ENCODE peak calls at places on chromosomes 12 and 14, in six cellular contexts. G is pancreas, X is cardiac fibroblast, R is choroid plexus epithelial cell, F is retinal pigment epithelial cell, I is astrocyte of the spinal cord. S is an unnamed sample.

GRCh38 chr12:109273354-109273753 is 35.7 kb downstream of the FOXN4 start:
- DNase-seq in I (no peak), F (no peak), R (no peak), X (no peak), G (no peak), S (no peak)

GRCh38 chr14:39376671-39377403 is 55.4 kb downstream of the FBXO33 start:
- DNase-seq in F (no peak), X (peak), I (peak), G (no peak), R (peak), S (no peak)

GRCh38 chr12:120110550-120111501 is 5.7 kb downstream of the RAB35 start:
- DNase-seq in X (no peak), I (no peak), R (peak), G (no peak), F (no peak), S (no peak)

GRCh38 chr14:104601786-104602185 is 2.8 kb downstream of the TMEM179 start:
- DNase-seq in R (no peak), G (no peak), I (no peak), X (no peak), F (no peak), S (no peak)

GRCh38 chr12:18139989-18140596 is 50.1 kb upstream of the RERGL start:
- DNase-seq in G (no peak), X (peak), I (peak), R (peak), F (no peak), S (no peak)

GRCh38 chr14:77653473-77653872 is 37.0 kb upstream of the SPTLC2 start:
- DNase-seq in F (no peak), I (no peak), R (no peak), G (no peak), X (no peak), S (no peak)

GRCh38 chr12:6336859-6337744 is 4.8 kb downstream of the TNFRSF1A start:
- DNase-seq in I (no peak), G (no peak), X (peak), R (no peak), F (no peak), S (no peak)

GRCh38 chr12:46555379-46555778 is 182.8 kb upstream of the SLC38A2 start:
- DNase-seq in X (peak), F (peak), R (peak), G (no peak), I (peak), S (peak)

GRCh38 chr12:58342736-58343135 is 401.4 kb downstream of the ATP23 start:
- DNase-seq in I (no peak), R (no peak), X (no peak), F (no peak), G (no peak), S (no peak)

GRCh38 chr14:54487771-54488170 is 1.0 kb downstream of the GMFB start:
- DNase-seq in X (peak), R (peak), I (peak), F (peak), G (no peak), S (no peak)

GRCh38 chr14:35897616-35898111 is 71.5 kb downstream of the BRMS1L start:
- DNase-seq in R (no peak), X (no peak), I (no peak), G (no peak), F (no peak), S (no peak)

GRCh38 chr14:35900741-35901140 is 74.6 kb downstream of the BRMS1L start:
- DNase-seq in F (no peak), I (no peak), G (no peak), R (no peak), X (no peak), S (no peak)

GRCh38 chr14:35895256-35895655 is 69.1 kb downstream of the BRMS1L start:
- DNase-seq in G (no peak), R (no peak), F (no peak), X (no peak), I (no peak), S (no peak)

GRCh38 chr14:35898217-35898775 is 72.2 kb downstream of the BRMS1L start:
- DNase-seq in F (no peak), R (no peak), I (no peak), X (no peak), G (no peak), S (no peak)
- TF ChIP-seq CTCF in F (no peak), R (no peak), I (no peak), X (no peak), G (no peak), S (no peak)

GRCh38 chr12:96981053-96981452 is 74.0 kb downstream of the NEDD1 start:
- DNase-seq in R (peak), G (no peak), X (peak), F (peak), I (peak), S (peak)
- H3K4me3 ChIP-seq in R (no peak), G (no peak), X (no peak), F (no peak), I (no peak), S (no peak)

DNA sequence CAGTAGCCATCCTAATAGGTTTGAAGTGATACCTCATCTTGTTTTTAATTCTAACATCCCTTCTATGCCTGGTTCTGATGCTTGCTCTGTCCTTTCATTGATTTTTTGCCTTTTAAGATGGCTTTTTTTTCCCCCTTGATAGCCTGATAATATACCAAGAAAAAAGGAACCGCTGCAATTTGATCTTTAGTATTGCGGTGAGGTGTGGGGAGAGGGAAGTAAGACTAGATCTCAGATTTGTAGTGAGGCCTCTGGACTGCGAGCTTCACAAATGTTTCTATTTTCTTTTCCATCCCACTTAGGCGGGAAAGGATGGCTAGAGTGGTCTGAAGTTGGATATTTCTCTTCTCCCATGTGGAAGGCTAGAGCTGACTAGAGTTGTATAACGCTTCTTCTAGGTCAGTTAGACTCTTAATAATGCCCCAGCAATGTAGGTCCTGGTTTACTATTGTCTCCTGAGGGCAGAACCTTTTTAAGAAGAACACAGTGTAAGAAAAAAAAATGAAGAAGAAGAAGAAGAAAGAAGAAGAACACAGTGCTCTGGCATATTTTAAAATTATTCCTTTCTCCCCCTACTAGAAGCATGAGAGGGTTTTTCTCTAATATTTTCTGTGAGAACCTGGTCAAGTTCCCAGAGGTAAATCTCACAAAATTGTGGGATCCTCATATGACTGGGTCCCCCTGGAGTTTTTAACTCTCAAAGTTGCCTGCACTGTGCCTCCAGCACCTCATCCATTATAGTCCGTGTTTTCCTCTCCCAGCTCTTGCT is 11.9 kb upstream of the KLRB1 start:
- DNase-seq in R (no peak), G (no peak), F (no peak), I (no peak), X (no peak), S (no peak)
- TF ChIP-seq CTCF in R (peak), G (no peak), F (no peak), I (no peak), X (no peak), S (no peak)

GRCh38 chr12:48197967-48198618 is 5.0 kb downstream of the OR10AD1 start:
- DNase-seq in I (peak), F (peak), X (peak), G (peak), R (peak), S (peak)
- H3K4me3 ChIP-seq in I (peak), F (peak), X (peak), G (peak), R (peak), S (peak)

GRCh38 chr12:118855858-118856257 is 125.5 kb upstream of the SRRM4 start:
- DNase-seq in R (no peak), I (no peak), G (no peak), X (no peak), F (no peak), S (no peak)

GRCh38 chr12:118853634-118854033 is 127.7 kb upstream of the SRRM4 start:
- DNase-seq in X (peak), I (no peak), G (no peak), R (no peak), F (no peak), S (no peak)

GRCh38 chr12:118850244-118850825 is 131.0 kb upstream of the SRRM4 start:
- DNase-seq in G (no peak), I (no peak), X (peak), F (no peak), R (no peak), S (no peak)
- TF ChIP-seq CTCF in G (peak), I (peak), X (peak), F (peak), R (peak), S (peak)

GRCh38 chr12:102957339-102958050 is at the start of gene ASCL1:
- DNase-seq in G (no peak), X (peak), I (no peak), F (no peak), R (peak), S (no peak)
- H3K4me3 ChIP-seq in G (peak), X (peak), I (peak), F (peak), R (peak), S (peak)

GRCh38 chr12:88750867-88751543 is 170.7 kb upstream of the KITLG start:
- DNase-seq in R (no peak), X (no peak), G (no peak), F (no peak), I (no peak), S (no peak)

GRCh38 chr12:88743946-88744685 is 163.8 kb upstream of the KITLG start:
- DNase-seq in X (peak), R (no peak), G (no peak), I (no peak), F (no peak), S (no peak)

GRCh38 chr12:88752183-88752582 is 171.9 kb upstream of the KITLG start:
- DNase-seq in X (no peak), I (no peak), G (no peak), F (no peak), R (no peak), S (no peak)

DNA sequence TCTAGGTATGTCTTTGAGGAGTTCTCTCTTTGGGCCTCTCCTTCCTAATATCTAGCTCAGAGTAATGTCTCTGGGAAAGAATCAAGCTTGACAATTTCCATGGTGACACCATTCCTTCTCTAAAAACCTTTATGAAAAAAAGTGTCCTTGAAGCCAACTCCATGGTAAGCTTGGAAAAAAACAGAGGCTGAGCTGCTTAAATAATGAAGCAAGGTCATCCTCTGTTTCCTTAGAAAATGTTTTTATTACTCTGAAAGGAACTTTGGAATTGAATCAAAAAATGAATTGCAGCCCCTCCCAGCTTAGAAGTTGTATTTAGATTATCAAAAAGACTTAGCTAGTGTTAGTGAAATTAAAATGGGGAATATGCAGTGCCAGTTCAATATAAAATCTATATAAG is 166.1 kb upstream of the KITLG start:
- DNase-seq in R (no peak), F (no peak), G (no peak), X (no peak), I (no peak), S (no peak)
- TF ChIP-seq CTCF in R (no peak), F (no peak), G (no peak), X (no peak), I (no peak), S (no peak)

GRCh38 chr12:50050119-50050385 is 7.3 kb upstream of the ASIC1 start:
- DNase-seq in G (no peak), R (no peak), X (no peak), I (no peak), F (no peak), S (no peak)
- H3K4me3 ChIP-seq in G (no peak), R (no peak), X (no peak), I (no peak), F (peak), S (no peak)

GRCh38 chr12:130136536-130136935 is 25.7 kb upstream of the FZD10 start:
- DNase-seq in I (no peak), G (no peak), R (no peak), F (no peak), X (no peak), S (no peak)

GRCh38 chr12:130132831-130133635 is 29.2 kb upstream of the FZD10 start:
- DNase-seq in F (no peak), R (no peak), G (no peak), X (no peak), I (no peak), S (no peak)

GRCh38 chr12:130133851-130134562 is 28.3 kb upstream of the FZD10 start:
- DNase-seq in G (no peak), F (no peak), X (no peak), I (no peak), R (no peak), S (no peak)

GRCh38 chr12:130131817-130132216 is 30.4 kb upstream of the FZD10 start:
- DNase-seq in F (no peak), I (no peak), X (no peak), R (no peak), G (no peak), S (no peak)

GRCh38 chr12:130134563-130134915 is 27.7 kb upstream of the FZD10 start:
- DNase-seq in G (no peak), F (no peak), R (no peak), I (no peak), X (no peak), S (no peak)
- TF ChIP-seq CTCF in G (no peak), F (no peak), R (no peak), I (no peak), X (no peak), S (no peak)